ENCODE peak calls at places on chromosomes 3 and 15, in four cellular contexts. P, V, G and T are unnamed samples.

GRCh38 chr15:31177936-31178335 is 76.4 kb upstream of the TRPM1 start:
- DNase-seq in P (no peak), V (no peak), G (no peak), T (no peak)

GRCh38 chr15:67980171-67980570 is 73.9 kb upstream of the PIAS1 start:
- DNase-seq in P (no peak), V (no peak), G (no peak), T (no peak)

GRCh38 chr3:99753268-99753975 is 64.2 kb upstream of the CMSS1 start:
- DNase-seq in P (no peak), V (no peak), G (peak; percentile 6), T (no peak)

GRCh38 chr15:31487811-31488436 is 161.3 kb downstream of the KLF13 start:
- DNase-seq in P (peak; percentile 69), V (no peak), G (peak; percentile 63), T (no peak)

GRCh38 chr3:58369876-58370275 is 37.2 kb downstream of the PXK start:
- DNase-seq in P (no peak), V (no peak), G (no peak), T (no peak)

GRCh38 chr3:172106989-172107388 is 67.6 kb downstream of the FNDC3B start:
- DNase-seq in P (no peak), V (no peak), G (peak; percentile 43), T (no peak)

GRCh38 chr3:170809021-170809974 is 60.7 kb downstream of the RPL22L1 start:
- DNase-seq in P (no peak), V (no peak), G (peak; percentile 40), T (no peak)

GRCh38 chr3:155387571-155387970 is 94.1 kb upstream of the STRIT1 start:
- DNase-seq in P (no peak), V (no peak), G (no peak), T (no peak)

GRCh38 chr3:120404876-120405275 is 45.9 kb downstream of the FSTL1 start:
- DNase-seq in P (no peak), V (no peak), G (no peak), T (no peak)

GRCh38 chr15:41836713-41837454 is 1.8 kb upstream of the PLA2G4B start:
- DNase-seq in P (no peak), V (no peak), G (no peak), T (peak; percentile 75)

GRCh38 chr15:28955686-28956421 is 70.1 kb downstream of the APBA2 start:
- DNase-seq in P (no peak), V (no peak), G (no peak), T (peak; percentile 48)

GRCh38 chr3:73766599-73767378 is 142.0 kb upstream of the PDZRN3 start:
- DNase-seq in P (no peak), V (peak; percentile 52), G (no peak), T (no peak)

GRCh38 chr3:100650651-100651611 is 41.5 kb downstream of the ADGRG7 start:
- DNase-seq in P (no peak), V (no peak), G (no peak), T (no peak)

GRCh38 chr3:101530213-101531047 is 17.4 kb upstream of the SENP7 start:
- DNase-seq in P (no peak), V (no peak), G (no peak), T (no peak)

GRCh38 chr3:114556832-114557231 is 263.0 kb downstream of the TIGIT start:
- DNase-seq in P (no peak), V (no peak), G (no peak), T (no peak)

GRCh38 chr3:147431746-147432145 is 22.6 kb downstream of the ZIC1 start:
- DNase-seq in P (no peak), V (no peak), G (no peak), T (no peak)

GRCh38 chr3:138950006-138950644 is 3.1 kb downstream of the FOXL2NB start:
- DNase-seq in P (no peak), V (no peak), G (peak; percentile 42), T (no peak)

GRCh38 chr15:93063292-93063671 is 25.7 kb downstream of the RGMA start:
- DNase-seq in P (no peak), V (peak; percentile 59), G (no peak), T (no peak)

GRCh38 chr3:198097048-198097447 is 137.0 kb downstream of the LMLN start:
- DNase-seq in P (no peak), V (no peak), G (no peak), T (no peak)

GRCh38 chr3:189636048-189636447 is 4.9 kb downstream of the TP63 start:
- DNase-seq in P (no peak), V (no peak), G (no peak), T (no peak)

GRCh38 chr3:103644450-103644849 is 1209.6 kb downstream of the ZPLD1 start:
- DNase-seq in P (no peak), V (no peak), G (no peak), T (no peak)

GRCh38 chr3:178419078-178419477 is 117.2 kb upstream of the KCNMB2 start:
- DNase-seq in P (no peak), V (no peak), G (no peak), T (no peak)

GRCh38 chr15:70627734-70628541 is 135.4 kb downstream of the UACA start:
- DNase-seq in P (no peak), V (no peak), G (no peak), T (no peak)

GRCh38 chr3:77079988-77080585 is 40.2 kb downstream of the ROBO2 start:
- DNase-seq in P (no peak), V (no peak), G (no peak), T (no peak)

GRCh38 chr3:140499114-140499757 is 178.6 kb upstream of the TRIM42 start:
- DNase-seq in P (no peak), V (no peak), G (peak; percentile 12), T (no peak)

GRCh38 chr15:88745696-88746095 is 57.5 kb upstream of the ACAN start:
- DNase-seq in P (no peak), V (no peak), G (no peak), T (no peak)

GRCh38 chr15:48966595-48967301 is 3.0 kb upstream of the SHC4 start:
- DNase-seq in P (no peak), V (no peak), G (no peak), T (no peak)

GRCh38 chr3:113783463-113783862 is 36.6 kb downstream of the ATP6V1A start:
- DNase-seq in P (no peak), V (no peak), G (no peak), T (no peak)

GRCh38 chr15:92158426-92158825 is 235.3 kb upstream of the ST8SIA2 start:
- DNase-seq in P (no peak), V (no peak), G (no peak), T (no peak)

GRCh38 chr15:88454867-88455810 is 12.0 kb downstream of the MRPL46 start:
- DNase-seq in P (no peak), V (peak; percentile 68), G (peak; percentile 80), T (no peak)

GRCh38 chr3:13537926-13538325 is 11.0 kb upstream of the FBLN2 start:
- DNase-seq in P (peak; percentile 78), V (no peak), G (no peak), T (no peak)

GRCh38 chr3:12869025-12869695 is 27.8 kb upstream of the RPL32 start:
- DNase-seq in P (no peak), V (no peak), G (peak; percentile 77), T (peak; percentile 85)

GRCh38 chr15:49987198-49987785 is 131.7 kb downstream of the ATP8B4 start:
- DNase-seq in P (no peak), V (no peak), G (peak; percentile 14), T (no peak)

GRCh38 chr3:108125550-108126071 is 34.8 kb upstream of the CD47 start:
- DNase-seq in P (no peak), V (no peak), G (no peak), T (no peak)

GRCh38 chr15:93524432-93524831 is 435.4 kb upstream of the RGMA start:
- DNase-seq in P (no peak), V (no peak), G (peak; percentile 69), T (no peak)

GRCh38 chr15:89307791-89308190 is 26.8 kb downstream of the POLG start:
- DNase-seq in P (no peak), V (no peak), G (no peak), T (no peak)

GRCh38 chr3:17239417-17239816 is 354.7 kb downstream of the PLCL2 start:
- DNase-seq in P (no peak), V (no peak), G (no peak), T (no peak)

GRCh38 chr3:122219242-122219872 is 35.9 kb downstream of the CASR start:
- DNase-seq in P (no peak), V (no peak), G (no peak), T (no peak)

GRCh38 chr3:194306109-194306686 is 44.9 kb downstream of the CPN2 start:
- DNase-seq in P (peak; percentile 51), V (no peak), G (no peak), T (no peak)

GRCh38 chr3:194306771-194307640 is 44.1 kb downstream of the CPN2 start:
- DNase-seq in P (peak; percentile 16), V (no peak), G (no peak), T (no peak)

GRCh38 chr3:194310060-194310481 is 41.1 kb downstream of the CPN2 start:
- DNase-seq in P (peak; percentile 52), V (no peak), G (no peak), T (no peak)

GRCh38 chr3:194308635-194309213 is 42.4 kb downstream of the CPN2 start:
- DNase-seq in P (peak; percentile 26), V (no peak), G (no peak), T (no peak)

GRCh38 chr3:194307849-194308248 is 43.3 kb downstream of the CPN2 start:
- DNase-seq in P (peak; percentile 29), V (no peak), G (no peak), T (no peak)
- H3K27ac ChIP-seq in P (no peak overlapping the region), V (no peak overlapping the region), G (no peak overlapping the region), T (no peak overlapping the region)

GRCh38 chr15:78455749-78456148 is 17.7 kb downstream of the IREB2 start:
- DNase-seq in P (no peak), V (peak; percentile 65), G (no peak), T (no peak)

GRCh38 chr15:78460737-78461136 is 22.7 kb downstream of the IREB2 start:
- DNase-seq in P (no peak), V (no peak), G (no peak), T (no peak)

GRCh38 chr15:78454992-78455391 is 17.0 kb downstream of the IREB2 start:
- DNase-seq in P (no peak), V (no peak), G (no peak), T (no peak)

GRCh38 chr15:78456391-78456790 is 18.4 kb downstream of the IREB2 start:
- DNase-seq in P (no peak), V (no peak), G (no peak), T (no peak)

GRCh38 chr15:78457101-78457500 is 19.1 kb downstream of the IREB2 start:
- DNase-seq in P (no peak), V (no peak), G (no peak), T (no peak)
- H3K27ac ChIP-seq in P (peak overlapping the region; percentile 75), V (peak overlapping the region; percentile 70), G (no peak overlapping the region), T (no peak overlapping the region)

GRCh38 chr3:150739200-150739863 is 23.6 kb downstream of the SIAH2 start:
- DNase-seq in P (no peak), V (no peak), G (no peak), T (no peak)
- H3K27ac ChIP-seq in P (no peak overlapping the region), V (no peak overlapping the region), G (peak overlapping the region; percentile 36), T (no peak overlapping the region)

DNA sequence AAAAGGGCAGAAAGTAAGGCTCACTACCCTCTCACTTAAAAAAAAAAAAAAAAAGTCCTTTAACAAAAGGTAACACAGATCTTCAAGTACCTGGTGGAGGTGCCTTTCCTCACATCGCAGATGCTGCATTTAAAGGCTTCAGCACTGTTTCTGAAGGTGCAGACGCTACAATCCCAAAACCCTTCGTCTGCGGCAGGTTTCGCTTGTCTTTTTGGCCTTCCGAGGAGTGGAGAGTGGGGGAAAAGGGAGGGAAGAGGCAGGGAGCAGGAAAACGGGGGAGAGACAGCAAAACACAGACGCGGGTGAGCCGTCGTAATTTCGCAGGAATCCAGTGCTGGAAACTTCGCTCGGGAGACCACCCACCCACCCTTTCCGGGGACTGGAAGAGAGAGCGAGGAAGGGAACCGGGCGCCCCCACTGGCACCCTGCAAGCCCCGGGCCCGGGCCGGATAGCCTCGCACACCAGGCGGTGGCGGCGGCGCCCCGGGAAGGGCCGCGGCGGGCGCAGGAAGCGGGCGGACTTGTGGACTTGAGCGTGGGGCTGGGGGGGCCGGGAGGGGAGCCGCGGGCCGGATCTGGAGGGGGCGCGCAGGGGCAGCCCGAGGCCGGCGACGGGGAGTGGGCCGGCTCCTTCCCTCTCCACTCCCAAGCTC is 401.7 kb downstream of the SHQ1 start:
- DNase-seq in P (no peak), V (no peak), G (no peak), T (peak; percentile 93)
- H3K27ac ChIP-seq in P (peak within 1 kb of the TSS; percentile 93), V (peak within 1 kb of the TSS; percentile 85), G (peak within 1 kb of the TSS; percentile 82), T (peak within 1 kb of the TSS; percentile 91)